ENCODE peak calls at places on chromosomes 7 and 10, in four cellular contexts. K is esophagus squamous epithelium, H is tibial artery, T is A673. F is an unnamed sample.

GRCh38 chr7:19177269-19177668 is 32.0 kb upstream of the FERD3L start:
- DNase-seq in K (no peak), T (no peak), H (no peak), F (no peak)

GRCh38 chr10:119494224-119495060 is 48.1 kb downstream of the RGS10 start:
- DNase-seq in H (peak; percentile 41), T (no peak), K (no peak), F (peak; percentile 74)

GRCh38 chr10:130804281-130804680 is 507.2 kb downstream of the TCERG1L start:
- DNase-seq in H (no peak), T (no peak), K (no peak), F (no peak)

GRCh38 chr10:132296671-132297443 is 10.9 kb downstream of the STK32C start:
- DNase-seq in H (no peak), K (no peak), T (no peak), F (peak; percentile 58)

GRCh38 chr10:17516376-17516775 is 62.0 kb upstream of the ST8SIA6 start:
- DNase-seq in T (no peak), H (no peak), K (no peak), F (no peak)

GRCh38 chr7:69534461-69535041 is 63.7 kb upstream of the AUTS2 start:
- DNase-seq in K (no peak), H (no peak), T (no peak), F (no peak)

GRCh38 chr7:70588151-70588550 is 543.8 kb upstream of the GALNT17 start:
- DNase-seq in H (no peak), K (no peak), T (no peak), F (no peak)

GRCh38 chr10:87927091-87927490 is 63.7 kb downstream of the PTEN start:
- DNase-seq in K (no peak), T (peak; percentile 80), H (no peak), F (no peak)

GRCh38 chr7:8086239-8086638 is 117.6 kb downstream of the GLCCI1 start:
- DNase-seq in K (no peak), T (no peak), H (no peak), F (no peak)

GRCh38 chr10:43186150-43186549 is 47.9 kb downstream of the CSGALNACT2 start:
- DNase-seq in K (no peak), H (no peak), T (no peak), F (no peak)

GRCh38 chr7:157570531-157571200 is 233.9 kb downstream of the DNAJB6 start:
- DNase-seq in T (no peak), K (no peak), H (no peak), F (peak; percentile 33)

GRCh38 chr10:80500572-80501380 is 36.9 kb upstream of the SH2D4B start:
- DNase-seq in K (no peak), T (no peak), H (peak; percentile 66), F (no peak)

GRCh38 chr7:100802951-100803350 is 24.4 kb downstream of the EPHB4 start:
- DNase-seq in T (no peak), K (no peak), H (no peak), F (no peak)

GRCh38 chr7:107100824-107101223 is 56.3 kb downstream of the PRKAR2B start:
- DNase-seq in H (no peak), K (no peak), T (no peak), F (no peak)

GRCh38 chr7:71770269-71770907 is 638.4 kb downstream of the GALNT17 start:
- DNase-seq in H (no peak), T (no peak), K (no peak), F (no peak)

GRCh38 chr10:100986952-100987684 is at the start of the genes MRPL43 and TWNK:
- DNase-seq in K (no peak), H (peak; percentile 80), T (peak; percentile 90), F (peak; percentile 91)

GRCh38 chr10:117320050-117320665 is 55.1 kb downstream of the PDZD8 start:
- DNase-seq in T (peak; percentile 54), K (no peak), H (no peak), F (no peak)

GRCh38 chr10:109866168-109866994 is 56.9 kb downstream of the XPNPEP1 start:
- DNase-seq in T (peak; percentile 41), K (no peak), H (no peak), F (no peak)

GRCh38 chr10:43576580-43576979 is 2.2 kb upstream of the ZNF239 start:
- DNase-seq in K (no peak), T (no peak), H (no peak), F (no peak)

GRCh38 chr10:101095550-101096213 is 33.9 kb downstream of the KAZALD1 start:
- DNase-seq in K (no peak), T (peak; percentile 82), H (peak; percentile 42), F (no peak)

GRCh38 chr10:133309720-133310398 is 1.1 kb downstream of the ZNF511 start:
- DNase-seq in K (no peak), H (no peak), T (no peak), F (no peak)

GRCh38 chr10:5892007-5892406 is 2.0 kb downstream of the FBH1 start:
- DNase-seq in H (no peak), T (no peak), K (no peak), F (no peak)

GRCh38 chr7:130409067-130409721 is 28.9 kb downstream of the CPA1 start:
- DNase-seq in T (no peak), H (no peak), K (no peak), F (no peak)

GRCh38 chr7:20798081-20798693 is 11.5 kb upstream of the SP8 start:
- DNase-seq in K (no peak), H (no peak), T (peak; percentile 48), F (no peak)

GRCh38 chr7:28956608-28957063 is 1.5 kb downstream of the TRIL start:
- DNase-seq in T (peak; percentile 81), K (no peak), H (no peak), F (peak; percentile 80)

GRCh38 chr10:19283285-19283684 is 234.7 kb downstream of the MALRD1 start:
- DNase-seq in H (no peak), K (no peak), T (no peak), F (no peak)

GRCh38 chr7:50978633-50979215 is 196.0 kb upstream of the GRB10 start:
- DNase-seq in H (no peak), T (no peak), K (no peak), F (no peak)

GRCh38 chr10:127919418-127920191 is 12.7 kb downstream of the PTPRE start:
- DNase-seq in K (no peak), T (peak; percentile 18), H (no peak), F (peak; percentile 52)

GRCh38 chr10:71685554-71686202 is 33.9 kb downstream of the C10orf105 start:
- DNase-seq in K (no peak), H (no peak), T (no peak), F (no peak)

GRCh38 chr10:71687077-71687476 is 32.5 kb downstream of the C10orf105 start:
- DNase-seq in H (no peak), K (no peak), T (no peak), F (no peak)

GRCh38 chr10:71683301-71683700 is 36.3 kb downstream of the C10orf105 start:
- DNase-seq in H (no peak), K (no peak), T (no peak), F (no peak)

GRCh38 chr10:71681977-71682376 is 37.6 kb downstream of the C10orf105 start:
- DNase-seq in H (no peak), T (no peak), K (no peak), F (no peak)

GRCh38 chr10:71684356-71685173 is 35.0 kb downstream of the C10orf105 start:
- DNase-seq in T (peak; percentile 21), H (no peak), K (no peak), F (no peak)
- TF ChIP-seq CTCF in T (no peak), H (no peak), K (no peak), F (peak; percentile 12)

GRCh38 chr10:92291921-92292860 is 1.2 kb downstream of the MARCHF5 start:
- DNase-seq in K (no peak), T (peak; percentile 66), H (peak; percentile 54), F (peak; percentile 75)

GRCh38 chr10:92290076-92290836 is 622 bp downstream of the CPEB3 start:
- DNase-seq in H (peak; percentile 46), K (no peak), T (peak; percentile 61), F (peak; percentile 71)

GRCh38 chr10:92290837-92291609 is at the start of the genes CPEB3 and MARCHF5:
- DNase-seq in H (peak; percentile 96), K (peak; percentile 74), T (peak; percentile 97), F (peak; percentile 98)

DNA sequence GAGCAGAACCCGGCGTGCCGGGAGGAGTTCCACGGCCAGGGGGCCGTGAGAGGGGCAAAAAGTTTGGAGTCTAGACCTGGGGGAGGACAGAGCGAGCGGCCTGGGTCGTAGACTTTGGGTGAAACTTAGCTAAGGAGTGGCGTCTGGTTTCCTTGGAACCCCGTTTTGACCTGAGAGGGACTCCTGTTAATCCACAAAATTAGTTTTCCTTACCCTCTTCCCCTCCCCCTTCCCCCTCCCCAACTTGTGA is 568 bp downstream of the MARCHF5 start:
- DNase-seq in H (no peak), K (no peak), T (no peak), F (no peak)
- H3K4me3 ChIP-seq in H (peak overlapping the region; percentile 68), K (peak overlapping the region; percentile 98), T (peak overlapping the region; percentile 90), F (peak overlapping the region; percentile 58)

GRCh38 chr7:22110227-22110839 is 164.6 kb upstream of the CDCA7L start:
- DNase-seq in K (no peak), H (peak; percentile 67), T (peak; percentile 92), F (peak; percentile 78)

GRCh38 chr7:22108151-22108845 is 162.6 kb upstream of the CDCA7L start:
- DNase-seq in H (no peak), K (no peak), T (no peak), F (no peak)

GRCh38 chr7:22111661-22112060 is 166.0 kb upstream of the CDCA7L start:
- DNase-seq in H (no peak), T (no peak), K (no peak), F (no peak)

GRCh38 chr7:22110881-22111280 is 165.2 kb upstream of the CDCA7L start:
- DNase-seq in K (no peak), T (no peak), H (no peak), F (no peak)

DNA sequence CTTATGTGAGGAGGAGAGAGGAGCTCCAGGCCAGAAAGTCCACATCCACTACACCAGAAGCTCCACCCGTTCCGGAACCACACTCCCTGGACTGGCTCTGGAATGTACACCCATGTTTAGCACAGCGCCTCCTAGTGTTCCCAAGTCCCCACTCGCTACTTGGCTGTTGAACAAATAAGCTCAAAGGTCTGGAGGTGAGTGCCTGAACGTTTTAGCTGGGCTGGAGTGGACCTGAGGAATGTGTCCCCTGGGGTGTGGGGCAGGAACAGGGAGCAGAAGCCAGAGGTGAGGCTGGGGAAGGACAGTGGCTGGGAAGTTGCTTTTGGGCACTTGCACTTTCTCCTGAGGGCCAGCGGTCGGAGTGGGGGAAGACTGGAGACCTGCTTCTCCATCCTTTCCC is 164.1 kb upstream of the CDCA7L start:
- DNase-seq in H (no peak), K (no peak), T (peak; percentile 62), F (no peak)
- H3K9me3 ChIP-seq in H (no peaks in the 10 kb centered on the region), K (no peaks in the 10 kb centered on the region), T (no peaks in the 10 kb centered on the region), F (no peaks in the 10 kb centered on the region)

GRCh38 chr7:75962607-75963382 is 31.6 kb downstream of the TMEM120A start:
- DNase-seq in K (no peak), H (peak; percentile 63), T (no peak), F (no peak)

GRCh38 chr7:75958802-75959543 is 35.4 kb downstream of the TMEM120A start:
- DNase-seq in K (no peak), H (no peak), T (no peak), F (no peak)

GRCh38 chr7:75963383-75963995 is 30.9 kb downstream of the TMEM120A start:
- DNase-seq in H (no peak), T (no peak), K (no peak), F (no peak)

GRCh38 chr7:75961194-75961593 is 33.2 kb downstream of the TMEM120A start:
- DNase-seq in T (no peak), H (no peak), K (no peak), F (no peak)

DNA sequence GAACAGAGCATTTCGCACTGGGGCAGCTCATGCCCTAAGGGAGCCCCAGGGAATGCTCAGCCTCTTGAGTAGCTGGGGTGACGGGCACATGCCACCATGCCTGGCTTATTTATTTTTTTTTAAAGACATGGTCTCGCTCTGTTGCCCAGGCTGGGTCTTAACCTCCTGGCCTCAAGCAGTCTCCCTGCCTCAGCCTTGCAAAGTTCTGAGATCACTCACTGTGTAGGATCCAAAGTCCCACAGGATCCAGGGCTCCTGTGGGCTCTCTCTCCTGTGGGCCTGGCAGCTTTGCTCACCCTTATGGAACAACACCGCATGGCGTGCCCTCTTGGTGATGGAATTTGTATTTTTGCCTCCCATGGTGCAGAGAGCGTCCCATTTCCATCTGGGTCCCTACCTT is 34.0 kb downstream of the TMEM120A start:
- DNase-seq in T (no peak), K (no peak), H (no peak), F (no peak)
- TF ChIP-seq CTCF in T (no peak), K (no peak), H (no peak), F (no peak)

F was measured in sigmoid colon.